ENCODE peak calls at places on chromosomes 13 and 19, in eight cellular contexts. R is cardiac muscle cell, G is BE2C, L is fibroblast of lung, Z is psoas muscle, N is lower leg skin, P is IMR-90, T is mucosa of descending colon. S is an unnamed sample.

GRCh38 chr13:25249001-25249543 is 38.2 kb downstream of the MTMR6 start:
- DNase-seq in R (peak; percentile 47), G (no peak), L (peak; percentile 41), Z (no peak), N (no peak), P (peak; percentile 43), T (no peak), S (no peak)

GRCh38 chr13:32234914-32235313 is 80.2 kb downstream of the ZAR1L start:
- DNase-seq in R (peak; percentile 13), G (no peak), L (no peak), Z (no peak), N (no peak), P (no peak), T (no peak), S (no peak)

GRCh38 chr13:23440821-23441608 is 7.5 kb upstream of the SACS start:
- DNase-seq in R (no peak), G (no peak), L (no peak), Z (peak; percentile 70), N (no peak), P (peak; percentile 15), T (no peak), S (no peak)

GRCh38 chr19:22144394-22144793 is 52.4 kb downstream of the ZNF676 start:
- DNase-seq in R (peak; percentile 26), G (peak; percentile 10), L (peak; percentile 32), Z (no peak), N (no peak), P (peak; percentile 10), T (no peak), S (no peak)

GRCh38 chr19:29804493-29804892 is 7.3 kb upstream of the CCNE1 start:
- DNase-seq in R (no peak), G (no peak), L (no peak), Z (no peak), N (no peak), P (no peak), T (no peak), S (no peak)

GRCh38 chr13:20991741-20992520 is 69.5 kb downstream of the LATS2 start:
- DNase-seq in R (no peak), G (no peak), L (no peak), Z (no peak), N (peak; percentile 57), P (no peak), T (no peak), S (no peak)

GRCh38 chr13:48891586-48891985 is 84.1 kb upstream of the FNDC3A start:
- DNase-seq in R (peak; percentile 27), G (peak; percentile 78), L (peak; percentile 37), Z (no peak), N (peak; percentile 82), P (peak; percentile 72), T (no peak), S (no peak)

GRCh38 chr19:38736413-38737280 is 7.6 kb downstream of the CAPN12 start:
- DNase-seq in R (peak; percentile 48), G (no peak), L (no peak), Z (no peak), N (no peak), P (no peak), T (peak; percentile 87), S (peak; percentile 52)

GRCh38 chr13:106083620-106084350 is 451.7 kb downstream of the EFNB2 start:
- DNase-seq in R (peak; percentile 62), G (peak; percentile 40), L (peak; percentile 59), Z (no peak), N (no peak), P (peak; percentile 54), T (no peak), S (no peak)

GRCh38 chr19:49436381-49437017 is 4.8 kb downstream of the SLC17A7 start:
- DNase-seq in R (no peak), G (peak; percentile 81), L (no peak), Z (no peak), N (no peak), P (no peak), T (no peak), S (peak; percentile 72)

GRCh38 chr13:111659236-111659635 is 338.8 kb downstream of the TEX29 start:
- DNase-seq in R (no peak), G (no peak), L (no peak), Z (no peak), N (peak; percentile 65), P (no peak), T (no peak), S (no peak)

GRCh38 chr13:99220199-99220931 is 19.7 kb downstream of the UBAC2 start:
- DNase-seq in R (no peak), G (no peak), L (no peak), Z (no peak), N (no peak), P (no peak), T (no peak), S (no peak)

GRCh38 chr19:16330811-16331690 is 6.4 kb downstream of the KLF2 start:
- DNase-seq in R (no peak), G (no peak), L (no peak), Z (no peak), N (no peak), P (no peak), T (no peak), S (no peak)

GRCh38 chr19:17703823-17704463 is 15.3 kb upstream of the MAP1S start:
- DNase-seq in R (peak; percentile 65), G (peak; percentile 65), L (peak; percentile 36), Z (peak; percentile 55), N (no peak), P (peak; percentile 31), T (no peak), S (no peak)

GRCh38 chr13:35514801-35515502 is 38.5 kb upstream of the MAB21L1 start:
- DNase-seq in R (no peak), G (no peak), L (no peak), Z (no peak), N (no peak), P (no peak), T (no peak), S (no peak)

GRCh38 chr13:68050746-68051145 is 820.6 kb upstream of the PCDH9 start:
- DNase-seq in R (no peak), G (no peak), L (no peak), Z (no peak), N (no peak), P (no peak), T (no peak), S (no peak)

GRCh38 chr13:114283581-114283980 is 2.2 kb downstream of the UPF3A start:
- DNase-seq in R (no peak), G (no peak), L (no peak), Z (no peak), N (no peak), P (peak; percentile 23), T (no peak), S (no peak)

DNA sequence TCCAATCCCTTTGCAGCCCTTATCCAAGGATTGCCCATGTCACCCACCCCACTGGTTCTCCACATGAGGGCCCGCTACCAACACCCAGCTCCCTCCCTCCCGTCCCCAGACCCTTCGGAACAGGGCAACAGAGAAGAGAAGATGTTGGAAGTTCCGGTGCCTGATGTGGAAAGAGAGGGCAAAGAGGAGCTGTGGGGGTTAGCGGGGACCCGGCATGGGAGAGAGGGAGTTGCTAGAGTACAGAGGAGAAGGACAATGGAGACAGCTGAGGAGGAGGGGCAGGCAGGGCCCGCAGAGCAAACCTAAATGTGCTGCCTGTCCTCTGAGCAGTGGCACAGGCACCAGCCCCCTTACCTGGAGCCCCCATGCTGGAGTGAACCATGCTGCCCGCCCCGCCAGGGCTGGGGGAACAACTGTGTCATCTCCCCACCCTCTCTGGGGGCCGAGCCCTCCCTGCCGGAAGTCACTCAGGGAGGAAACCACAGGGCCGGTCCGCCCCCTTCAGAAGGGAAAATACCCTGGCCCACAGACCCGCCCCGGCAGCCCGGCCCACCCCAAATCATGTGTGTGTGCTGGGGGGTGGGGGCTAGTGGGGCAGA is at the start of gene POU2F2:
- DNase-seq in R (no peak), G (no peak), L (no peak), Z (peak; percentile 31), N (peak; percentile 87), P (no peak), T (peak; percentile 92), S (peak; percentile 80)
- H3K4me3 ChIP-seq in R (no peak within 1 kb of the TSS), G (no peak within 1 kb of the TSS), L (peak within 1 kb of the TSS; percentile 40), Z (peak within 1 kb of the TSS; percentile 49), N (no peak within 1 kb of the TSS), P (peak within 1 kb of the TSS; percentile 30), T (no peak within 1 kb of the TSS), S (peak within 1 kb of the TSS; percentile 68)

DNA sequence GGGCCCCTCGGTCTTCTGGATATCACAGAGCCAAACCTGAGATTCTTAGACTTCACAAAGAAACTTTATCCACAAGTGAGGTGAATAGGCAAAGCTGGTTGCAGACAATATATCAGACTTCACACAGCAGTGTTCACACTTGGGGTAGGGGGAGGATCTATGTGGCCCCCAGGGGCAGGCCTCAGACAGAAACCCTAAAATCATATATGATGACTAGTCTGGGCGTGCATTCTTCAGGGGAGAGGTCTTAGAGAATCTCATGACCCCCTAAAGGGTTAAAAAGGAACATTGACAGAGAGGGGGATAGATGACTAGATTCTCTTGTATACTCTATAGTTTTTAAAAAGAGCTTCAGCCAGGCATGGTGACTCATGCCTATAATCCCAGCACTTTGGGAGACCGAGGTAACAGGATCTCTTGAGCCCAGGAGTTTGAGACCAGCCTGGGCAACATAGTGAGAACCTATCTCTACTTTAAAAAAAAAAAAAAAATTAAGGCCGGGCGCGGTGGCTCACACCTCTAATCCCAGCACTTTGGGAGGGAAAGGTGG is 2.8 kb downstream of the TYROBP start:
- DNase-seq in R (no peak), G (no peak), L (no peak), Z (no peak), N (no peak), P (peak; percentile 50), T (no peak), S (no peak)
- TF ChIP-seq CTCF in R (no peak), G (no peak), L (no peak), Z (no peak), N (no peak), P (no peak), T (no peak), S (no peak)

DNA sequence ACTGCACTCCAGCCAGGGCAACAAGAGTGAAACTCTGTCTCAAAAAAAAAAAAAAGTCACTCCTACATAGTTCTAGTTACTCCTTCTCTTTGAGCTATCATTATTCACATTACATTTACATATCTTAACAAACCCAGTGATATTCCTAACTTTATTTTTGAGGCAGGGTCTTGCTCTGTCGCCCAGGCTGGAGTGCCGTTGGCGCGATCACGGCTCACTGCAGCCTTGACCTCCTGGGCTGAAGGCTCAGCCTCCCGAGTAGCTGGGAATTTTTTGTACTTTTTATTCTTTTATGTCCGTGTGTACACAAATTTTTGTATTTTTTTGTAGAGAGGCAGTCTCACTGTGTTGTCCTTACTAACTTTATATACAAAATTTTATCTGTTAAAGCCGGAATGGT is 587 bp upstream of the RPS15 start:
- DNase-seq in R (no peak), G (no peak), L (no peak), Z (no peak), N (no peak), P (no peak), T (no peak), S (no peak)
- H3K4me3 ChIP-seq in R (no peak overlapping the region), G (no peak overlapping the region), L (peak overlapping the region; percentile 95), Z (peak overlapping the region; percentile 99), N (no peak overlapping the region), P (no peak overlapping the region), T (no peak overlapping the region), S (peak overlapping the region; percentile 80)

DNA sequence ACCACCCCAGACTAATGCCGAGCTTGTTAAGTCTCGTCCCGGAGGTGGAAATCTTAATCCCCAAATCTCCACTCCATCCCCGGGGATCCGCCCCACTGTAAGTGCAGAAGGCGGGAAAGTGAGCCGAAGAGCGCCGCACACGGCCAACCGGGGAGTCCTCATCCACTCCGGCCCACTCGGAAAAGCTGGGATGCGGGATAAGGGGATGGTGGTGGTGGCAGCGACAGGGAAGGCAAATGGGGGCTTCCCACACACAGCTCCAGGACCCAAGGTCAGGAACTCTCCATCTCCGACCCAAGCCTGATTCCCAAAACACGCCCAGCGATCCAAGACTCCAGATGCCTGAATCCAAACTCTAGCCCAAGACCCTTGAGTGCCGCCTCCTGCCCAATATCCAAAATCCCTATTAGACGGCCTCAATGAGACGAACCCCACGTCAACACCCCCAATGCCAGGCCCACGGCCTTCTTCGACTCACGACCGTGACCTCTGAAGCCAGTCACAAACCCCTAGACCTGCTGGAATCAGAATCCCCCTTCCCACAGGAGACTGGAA is 481 bp downstream of the FBL start:
- DNase-seq in R (peak; percentile 31), G (peak; percentile 40), L (no peak), Z (no peak), N (no peak), P (no peak), T (no peak), S (peak; percentile 33)
- TF ChIP-seq CTCF in R (peak; percentile 16), G (no peak), L (peak; percentile 24), Z (no peak), N (no peak), P (peak; percentile 20), T (no peak), S (peak; percentile 21)